ENCODE peak calls at places on chromosomes 1 and 21, in eight cellular contexts. V, Q, H, L, Y, B, X and R are unnamed samples.
A peak's percentile ranks its signal among the peaks of the same experiment; 100 is the strongest.

GRCh38 chr1:25634896-25635295 is 18.3 kb downstream of the MAN1C1 start:
- DNase-seq in L (no peak), H (no peak), B (no peak), X (no peak), V (no peak), Q (no peak), Y (no peak), R (no peak)

GRCh38 chr1:215132156-215132555 is 49.6 kb downstream of the KCNK2 start:
- DNase-seq in Q (no peak), Y (no peak), H (no peak), V (peak; percentile 18), X (no peak), L (no peak), B (no peak), R (peak; percentile 70)

GRCh38 chr1:25134801-25135585 is 97.3 kb downstream of the SYF2 start:
- DNase-seq in L (no peak), B (no peak), Y (no peak), V (no peak), Q (no peak), H (no peak), X (no peak), R (no peak)

GRCh38 chr1:206693592-206693991 is 8.9 kb downstream of the MAPKAPK2 start:
- DNase-seq in Q (no peak), L (peak; percentile 48), H (no peak), B (no peak), Y (no peak), V (no peak), X (no peak), R (no peak)

GRCh38 chr21:28974531-28975227 is 18.0 kb downstream of the LTN1 start:
- DNase-seq in B (no peak), L (peak; percentile 61), Y (no peak), Q (no peak), V (no peak), X (no peak), H (no peak), R (peak; percentile 91)

GRCh38 chr1:156412653-156413309 is 43.8 kb downstream of the RHBG start:
- DNase-seq in H (no peak), L (no peak), V (no peak), Y (no peak), B (no peak), X (no peak), Q (no peak), R (no peak)

GRCh38 chr1:82795503-82796149 is 994.9 kb downstream of the ADGRL2 start:
- DNase-seq in Y (no peak), X (no peak), L (peak; percentile 37), H (no peak), B (no peak), V (no peak), Q (no peak), R (no peak)

GRCh38 chr21:15293251-15293650 is 228.5 kb upstream of the NRIP1 start:
- DNase-seq in H (peak; percentile 85), Q (no peak), Y (no peak), V (peak; percentile 27), L (peak; percentile 86), X (no peak), B (no peak), R (peak; percentile 92)

GRCh38 chr1:56396524-56397067 is 182.8 kb downstream of the PLPP3 start:
- DNase-seq in X (no peak), Q (no peak), B (no peak), Y (no peak), L (no peak), V (no peak), H (no peak), R (no peak)

GRCh38 chr1:66294692-66295384 is 239.1 kb upstream of the SGIP1 start:
- DNase-seq in Y (no peak), V (peak; percentile 19), X (no peak), Q (no peak), L (peak; percentile 22), B (no peak), H (peak; percentile 53), R (peak; percentile 64)

GRCh38 chr21:46100426-46100825 is 2.5 kb downstream of the COL6A2 start:
- DNase-seq in Y (no peak), Q (no peak), V (no peak), B (no peak), H (no peak), L (peak; percentile 76), X (peak; percentile 4), R (peak; percentile 83)

GRCh38 chr1:180953291-180953747 is 40.6 kb downstream of the KIAA1614 start:
- DNase-seq in H (no peak), L (no peak), Y (no peak), X (no peak), Q (no peak), B (no peak), V (peak; percentile 61), R (no peak)

GRCh38 chr1:116329524-116330341 is 43.3 kb upstream of the ATP1A1 start:
- DNase-seq in B (no peak), Q (no peak), X (no peak), V (no peak), L (no peak), H (peak; percentile 50), Y (no peak), R (peak; percentile 62)

GRCh38 chr1:196063307-196063706 is 544.9 kb downstream of the KCNT2 start:
- DNase-seq in H (no peak), L (no peak), V (no peak), Q (no peak), B (no peak), Y (no peak), X (no peak), R (no peak)

GRCh38 chr1:1430114-1430982 is 5.1 kb upstream of the VWA1 start:
- DNase-seq in V (peak; percentile 40), H (peak; percentile 39), Y (peak; percentile 55), B (no peak), L (peak; percentile 69), X (peak; percentile 46), Q (no peak), R (peak; percentile 76)

GRCh38 chr1:205538211-205538840 is 33.9 kb downstream of the CDK18 start:
- DNase-seq in V (no peak), Y (no peak), H (peak; percentile 90), L (peak; percentile 15), X (no peak), B (no peak), Q (no peak), R (peak; percentile 53)

GRCh38 chr21:46145840-46146691 is 9.3 kb downstream of the FTCD start:
- DNase-seq in Q (no peak), H (no peak), V (no peak), B (no peak), L (no peak), Y (no peak), X (no peak), R (no peak)

GRCh38 chr21:43269461-43269860 is 100.7 kb downstream of the CRYAA start:
- DNase-seq in Q (peak; percentile 45), X (no peak), V (peak; percentile 18), Y (no peak), L (no peak), H (no peak), B (no peak), R (no peak)

GRCh38 chr1:118688891-118689290 is 299.3 kb downstream of the TBX15 start:
- DNase-seq in Q (no peak), L (no peak), B (no peak), X (no peak), H (no peak), V (no peak), Y (no peak), R (no peak)

GRCh38 chr1:224287714-224288113 is 42.3 kb downstream of the NVL start:
- DNase-seq in H (no peak), Y (no peak), V (no peak), B (no peak), Q (no peak), X (no peak), L (no peak), R (no peak)

GRCh38 chr1:33143698-33144097 is 38.1 kb downstream of the TRIM62 start:
- DNase-seq in L (peak; percentile 88), X (no peak), V (no peak), Y (no peak), H (no peak), Q (no peak), B (no peak), R (peak; percentile 91)

GRCh38 chr1:58095183-58095582 is 451.3 kb downstream of the OMA1 start:
- DNase-seq in B (no peak), H (no peak), Q (no peak), V (no peak), L (no peak), X (no peak), Y (no peak), R (no peak)

GRCh38 chr1:93275634-93276295 is 69.9 kb upstream of the DR1 start:
- DNase-seq in V (no peak), Y (no peak), Q (no peak), X (no peak), B (no peak), H (no peak), L (no peak), R (no peak)

GRCh38 chr1:168609133-168609715 is 32.8 kb downstream of the XCL1 start:
- DNase-seq in X (peak; percentile 18), Y (no peak), V (no peak), H (no peak), B (no peak), L (peak; percentile 63), Q (no peak), R (peak; percentile 54)

GRCh38 chr1:17319561-17320350 is 11.8 kb downstream of the PADI4 start:
- DNase-seq in X (no peak), Q (no peak), H (no peak), V (no peak), Y (no peak), B (no peak), L (no peak), R (no peak)